ENCODE peak calls at places on chromosomes 16 and 17, in seven cellular contexts. G is HCT116, A is adrenal gland, B is transverse colon, M is gastrocnemius medialis, Q is ovary, V is heart left ventricle. O is an unnamed sample.

GRCh38 chr17:51325471-51325870 is 65.1 kb downstream of the UTP18 start:
- DNase-seq in M (no peak), Q (no peak), B (no peak), G (no peak), A (no peak), V (no peak), O (no peak)

GRCh38 chr16:49649013-49649785 is 206.7 kb downstream of the ZNF423 start:
- DNase-seq in V (no peak), A (no peak), M (no peak), G (no peak), B (no peak), Q (no peak), O (no peak)

GRCh38 chr17:29789186-29790170 is 140.6 kb downstream of the SSH2 start:
- DNase-seq in Q (no peak), B (no peak), V (no peak), G (no peak), M (no peak), A (no peak), O (peak)

GRCh38 chr17:77376795-77377751 is 236.3 kb downstream of the SEC14L1 start:
- DNase-seq in M (no peak), A (peak), B (no peak), G (no peak), V (peak), Q (peak), O (no peak)

GRCh38 chr17:70624208-70624607 is 454.9 kb downstream of the KCNJ2 start:
- DNase-seq in B (no peak), V (no peak), A (no peak), M (no peak), Q (no peak), G (no peak), O (no peak)

GRCh38 chr16:8863594-8864424 is 5.0 kb downstream of the CARHSP1 start:
- DNase-seq in B (peak), A (peak), M (no peak), V (peak), G (no peak), Q (no peak), O (no peak)

GRCh38 chr17:14739656-14740431 is 439.0 kb downstream of the HS3ST3B1 start:
- DNase-seq in B (no peak), M (no peak), G (no peak), A (no peak), Q (no peak), V (no peak), O (no peak)

GRCh38 chr16:86980644-86981043 is 336.5 kb downstream of the C16orf95 start:
- DNase-seq in B (no peak), M (no peak), Q (no peak), A (no peak), V (no peak), G (no peak), O (no peak)

GRCh38 chr17:7213895-7214299 is 5.7 kb downstream of the DLG4 start:
- DNase-seq in Q (peak), A (peak), G (peak), M (no peak), V (peak), B (peak), O (peak)

GRCh38 chr17:69047368-69048263 is 13.1 kb downstream of the ABCA9 start:
- DNase-seq in Q (peak), V (peak), B (peak), A (peak), M (peak), G (no peak), O (peak)

GRCh38 chr16:57897053-57897784 is 73.7 kb downstream of the CNGB1 start:
- DNase-seq in Q (no peak), V (no peak), A (no peak), M (no peak), B (no peak), G (no peak), O (no peak)

GRCh38 chr16:68356249-68356918 is 45.6 kb downstream of the PRMT7 start:
- DNase-seq in A (peak), Q (no peak), B (peak), V (no peak), G (no peak), M (no peak), O (no peak)
- TF ChIP-seq POLR2A in A (no peak), Q (no peak), B (no peak), V (no peak), G (no peak), M (no peak), O (no peak)

DNA sequence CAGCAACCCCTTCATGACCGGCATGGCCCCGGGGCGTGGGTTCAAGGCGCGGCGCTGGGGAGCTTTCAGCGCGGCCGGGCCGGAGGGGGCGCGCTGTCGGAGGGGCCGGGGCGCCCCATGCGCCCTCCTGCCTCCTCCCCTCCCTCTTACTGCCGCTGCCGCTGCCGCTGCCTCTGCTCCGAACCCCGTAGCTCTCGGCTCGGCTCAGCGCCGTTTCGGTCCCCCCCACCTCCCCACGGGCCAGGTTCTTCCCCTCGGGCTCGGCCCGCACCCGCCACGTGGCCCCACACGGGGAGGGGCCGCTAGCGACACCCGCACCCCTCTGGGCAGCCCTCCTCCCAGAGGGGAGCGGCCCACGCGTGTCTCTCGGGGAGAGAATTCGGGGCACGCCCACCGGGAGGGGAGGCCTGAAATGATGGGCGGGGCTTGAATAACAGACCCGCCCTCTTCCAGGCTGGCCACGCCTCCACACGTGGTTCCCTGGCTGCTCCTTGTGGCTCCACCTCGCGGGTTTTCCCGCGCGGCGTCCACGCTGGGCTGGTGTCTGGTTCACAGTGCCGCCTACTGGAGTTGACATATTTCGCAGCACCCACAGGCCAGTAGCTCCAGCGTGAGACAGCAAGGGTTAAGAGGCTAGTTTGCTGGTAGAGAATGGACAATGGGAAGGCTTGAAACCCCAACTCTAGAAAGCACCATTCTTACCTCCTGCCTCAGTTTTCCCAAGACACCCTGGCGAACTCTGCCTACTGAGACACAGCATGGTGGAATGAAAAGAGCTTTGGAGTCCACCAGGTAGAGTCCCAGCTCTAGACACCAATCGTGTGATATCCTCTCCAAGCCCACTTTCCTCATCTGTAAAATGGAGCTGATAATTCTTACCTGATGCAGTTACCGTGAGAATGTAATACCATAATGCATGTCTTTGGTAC is at the start of gene KCNH4:
- DNase-seq in M (peak), A (peak), G (peak), V (peak), B (peak), Q (peak), O (peak)
- TF ChIP-seq CTCF in M (peak), A (peak), G (peak), V (peak), B (peak), Q (no peak), O (no peak)

GRCh38 chr16:22814330-22815105 is 556 bp downstream of the HS3ST2 start:
- DNase-seq in Q (no peak), M (no peak), G (no peak), V (no peak), A (no peak), B (no peak), O (no peak)
- H3K4me3 ChIP-seq in Q (peak), M (peak), G (no peak), V (peak), A (no peak), B (peak), O (peak)

GRCh38 chr17:75844530-75845057 is 390 bp upstream of the UNC13D start:
- DNase-seq in Q (no peak), A (peak), V (peak), G (peak), B (peak), M (peak), O (no peak)

GRCh38 chr17:75845933-75846700 is 1.9 kb upstream of the UNC13D start:
- DNase-seq in A (no peak), V (no peak), G (no peak), Q (no peak), M (no peak), B (peak), O (no peak)

GRCh38 chr17:75846701-75847594 is 2.7 kb upstream of the UNC13D start:
- DNase-seq in A (no peak), Q (no peak), V (no peak), M (no peak), B (no peak), G (no peak), O (no peak)

GRCh38 chr17:75843577-75844529 is at the start of gene UNC13D:
- DNase-seq in B (peak), G (no peak), A (peak), Q (no peak), M (peak), V (no peak), O (no peak)

DNA sequence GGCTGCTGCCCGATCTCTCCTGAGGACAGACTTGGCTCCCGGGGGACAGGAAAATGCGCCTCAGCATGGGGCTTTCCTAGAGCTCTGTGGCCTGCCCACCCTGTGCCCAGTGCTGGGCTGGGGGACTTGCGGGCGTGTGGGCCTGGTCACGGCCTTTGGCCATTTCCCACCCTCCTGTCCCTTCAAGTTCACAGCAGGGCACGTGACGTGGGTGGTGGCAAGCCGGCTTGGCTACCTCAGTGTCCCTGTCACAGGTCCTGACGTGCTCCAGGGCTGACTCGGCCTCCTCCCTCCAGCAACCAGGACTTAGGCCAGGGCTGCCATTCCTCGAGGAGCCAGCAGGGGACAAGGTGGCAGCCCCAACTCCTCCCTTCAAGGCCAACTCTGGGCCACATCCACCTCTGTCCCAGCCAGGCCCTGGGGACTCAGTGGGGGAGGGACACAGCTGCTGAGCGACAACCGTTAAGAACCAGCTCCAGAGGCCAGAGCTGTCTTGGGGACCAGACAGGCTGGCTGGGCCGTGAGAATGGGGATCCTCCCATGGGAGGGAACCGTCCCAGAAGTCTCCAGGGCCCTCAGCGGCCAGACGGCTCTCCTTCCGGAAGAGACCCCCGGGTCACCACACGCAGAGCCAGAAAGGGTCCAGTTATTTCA is 981 bp upstream of the UNC13D start:
- DNase-seq in A (peak), B (peak), M (peak), Q (peak), G (peak), V (peak), O (peak)
- TF ChIP-seq POLR2A in A (peak), B (peak), M (peak), Q (no peak), G (no peak), V (no peak), O (no peak)

DNA sequence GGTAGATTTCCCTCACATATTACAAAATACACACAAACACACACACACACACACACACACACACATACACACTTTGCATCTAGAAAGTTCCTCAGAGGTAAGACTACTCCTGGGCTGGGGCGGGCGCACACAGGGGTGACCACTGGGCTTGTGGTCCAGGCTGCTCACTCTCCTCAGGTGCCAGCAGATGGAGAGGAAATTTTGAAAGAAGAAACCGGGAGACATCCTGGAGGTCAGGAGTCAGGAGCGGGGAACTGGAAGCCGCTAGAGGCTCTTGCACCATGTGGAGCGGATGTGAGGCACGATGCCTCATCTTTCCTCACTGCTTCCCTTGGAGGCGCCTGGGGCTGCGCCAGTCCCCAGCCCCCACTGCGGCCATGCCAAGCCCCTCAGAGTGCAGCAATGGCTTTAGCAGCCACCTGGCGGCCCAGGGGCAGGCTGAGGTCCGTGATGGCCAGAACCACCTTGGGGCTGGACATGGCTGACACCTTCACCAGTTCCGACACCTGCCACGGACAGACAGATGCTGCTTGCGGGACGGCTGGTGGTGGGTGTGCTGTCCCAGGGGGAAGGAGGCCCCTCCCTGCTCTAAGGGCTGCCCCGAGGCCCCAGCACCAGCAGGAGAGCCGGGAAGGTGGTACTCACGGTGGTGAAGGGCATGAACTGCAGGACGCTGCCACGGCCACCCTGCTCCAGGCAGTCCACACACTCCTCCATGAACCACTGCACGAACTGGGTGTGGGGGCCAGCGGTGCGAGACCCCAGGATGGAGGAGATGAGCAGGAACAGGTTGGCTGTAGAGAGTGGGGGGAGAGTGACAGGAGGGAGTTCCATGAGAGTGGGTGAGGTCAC is 4.1 kb downstream of the CSF3 start:
- DNase-seq in B (no peak), A (no peak), Q (peak), M (peak), G (no peak), V (no peak), O (no peak)
- TF ChIP-seq CTCF in B (no peak), A (no peak), Q (no peak), M (peak), G (no peak), V (no peak), O (no peak)

GRCh38 chr17:79411419-79411818 is 199.4 kb downstream of the RBFOX3 start:
- DNase-seq in B (no peak), Q (no peak), V (no peak), A (no peak), M (no peak), G (no peak), O (no peak)
- H3K4me3 ChIP-seq in B (no peak), Q (no peak), V (no peak), A (no peak), M (no peak), G (no peak), O (no peak)

GRCh38 chr17:47955497-47956461 is 1.9 kb downstream of the PRR15L start:
- DNase-seq in B (peak), Q (no peak), G (no peak), M (no peak), V (no peak), A (no peak), O (no peak)

GRCh38 chr17:47959825-47960655 is 2.4 kb upstream of the PRR15L start:
- DNase-seq in M (no peak), A (no peak), B (peak), Q (no peak), G (no peak), V (no peak), O (no peak)

GRCh38 chr17:47956818-47957590 is 679 bp downstream of the PRR15L start:
- DNase-seq in B (peak), A (no peak), Q (no peak), G (no peak), V (no peak), M (no peak), O (no peak)

GRCh38 chr17:47961406-47961805 is 3.7 kb upstream of the PRR15L start:
- DNase-seq in A (no peak), V (no peak), B (no peak), M (no peak), G (no peak), Q (no peak), O (no peak)

GRCh38 chr17:47957591-47958490 is at the start of gene PRR15L:
- DNase-seq in Q (no peak), B (peak), V (no peak), M (no peak), A (no peak), G (no peak), O (no peak)
- TF ChIP-seq POLR2A in Q (no peak), B (peak), V (no peak), M (no peak), A (no peak), G (no peak), O (no peak)

GRCh38 chr16:15996432-15997109 is 47.2 kb downstream of the ABCC1 start:
- DNase-seq in A (peak), G (peak), V (no peak), Q (peak), M (peak), B (no peak), O (no peak)
- TF ChIP-seq CTCF in A (no peak), G (no peak), V (no peak), Q (no peak), M (no peak), B (no peak), O (no peak)

GRCh38 chr16:28193530-28194423 is 18.0 kb downstream of the XPO6 start:
- DNase-seq in B (no peak), A (no peak), V (no peak), Q (no peak), G (no peak), M (peak), O (no peak)
- H3K4me3 ChIP-seq in B (no peak), A (no peak), V (no peak), Q (no peak), G (no peak), M (no peak), O (no peak)

GRCh38 chr17:9854255-9854654 is 28.5 kb downstream of the GLP2R start:
- DNase-seq in Q (no peak), B (no peak), G (no peak), V (no peak), A (no peak), M (no peak), O (peak)
- TF ChIP-seq POLR2A in Q (no peak), B (no peak), G (no peak), V (no peak), A (no peak), M (no peak), O (no peak)